ENCODE peak calls at places on chromosomes 6 and 20, in five cellular contexts. T, R, P, I and Z are unnamed samples.

GRCh38 chr6:52457096-52457495 is 37.0 kb downstream of the EFHC1 start:
- DNase-seq in R (no peak), I (peak; percentile 21), T (no peak), P (no peak), Z (no peak)

GRCh38 chr6:127186889-127187288 is 68.4 kb downstream of the RSPO3 start:
- DNase-seq in P (peak; percentile 71), I (peak; percentile 24), T (peak; percentile 54), R (peak; percentile 24), Z (peak; percentile 87)

GRCh38 chr20:5119143-5119434 is 669 bp downstream of the PCNA start:
- DNase-seq in R (no peak), P (no peak), T (no peak), I (no peak), Z (no peak)

GRCh38 chr6:152399409-152399808 is 237.8 kb downstream of the SYNE1 start:
- DNase-seq in R (no peak), P (no peak), I (no peak), T (no peak), Z (no peak)

GRCh38 chr6:91653954-91654843 is 1067.3 kb upstream of the MAP3K7 start:
- DNase-seq in T (no peak), P (peak; percentile 47), R (no peak), I (no peak), Z (no peak)

GRCh38 chr6:157981395-157982296 is at the start of gene SYNJ2:
- DNase-seq in T (peak; percentile 72), R (peak; percentile 91), P (peak; percentile 91), I (peak; percentile 78), Z (peak; percentile 73)

GRCh38 chr6:154614101-154614500 is 103.6 kb upstream of the CNKSR3 start:
- DNase-seq in T (no peak), R (no peak), I (peak; percentile 20), P (no peak), Z (no peak)

GRCh38 chr20:36201198-36201597 is 35.1 kb upstream of the AAR2 start:
- DNase-seq in T (no peak), R (no peak), I (no peak), P (no peak), Z (no peak)

GRCh38 chr6:83615025-83615999 is 93.6 kb downstream of the SNAP91 start:
- DNase-seq in R (peak; percentile 53), P (peak; percentile 80), T (peak; percentile 42), I (peak; percentile 12), Z (peak; percentile 72)

GRCh38 chr6:48893048-48893447 is 570.0 kb downstream of the MMUT start:
- DNase-seq in R (no peak), P (no peak), I (no peak), T (peak; percentile 22), Z (no peak)

GRCh38 chr20:62365814-62366369 is 1.2 kb downstream of the LAMA5 start:
- DNase-seq in R (peak; percentile 84), P (peak; percentile 67), I (peak; percentile 75), T (peak; percentile 91), Z (peak; percentile 60)

GRCh38 chr6:111604259-111605099 is 1.2 kb downstream of the TRAF3IP2 start:
- DNase-seq in I (peak; percentile 80), P (peak; percentile 57), R (peak; percentile 51), T (peak; percentile 26), Z (peak; percentile 68)

GRCh38 chr6:111605100-111605748 is 454 bp downstream of the TRAF3IP2 start:
- DNase-seq in R (peak; percentile 72), I (peak; percentile 54), T (peak; percentile 44), P (peak; percentile 83), Z (peak; percentile 85)

GRCh38 chr6:111607279-111607678 is 1.6 kb upstream of the TRAF3IP2 start:
- DNase-seq in T (no peak), I (no peak), R (no peak), P (no peak), Z (no peak)

GRCh38 chr6:111603648-111604047 is 2.0 kb downstream of the TRAF3IP2 start:
- DNase-seq in T (no peak), I (no peak), R (no peak), P (no peak), Z (no peak)

DNA sequence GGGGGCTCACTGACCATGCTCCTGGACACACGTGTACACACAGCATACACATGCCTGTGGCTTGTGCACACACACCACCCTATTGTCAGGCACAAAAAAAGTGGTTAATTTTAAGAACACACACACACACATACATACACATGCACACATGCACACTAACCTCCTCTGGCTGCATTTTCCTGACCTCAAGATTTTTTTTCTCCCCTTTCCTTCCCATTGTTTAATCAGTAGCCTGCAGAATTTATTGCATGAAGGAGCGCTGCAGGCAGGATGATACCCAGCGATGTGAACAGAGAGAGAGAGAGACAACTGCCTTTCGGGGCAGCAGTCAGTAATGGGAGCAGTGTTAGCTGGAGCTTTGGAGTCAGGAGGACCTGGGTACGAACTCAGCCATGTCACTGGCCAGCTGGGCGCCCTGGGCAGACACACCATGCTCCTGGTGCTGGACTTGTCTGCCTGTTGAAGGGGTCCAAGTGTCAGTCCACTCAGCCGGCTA is 990 bp upstream of the TRAF3IP2 start:
- DNase-seq in T (no peak), P (no peak), R (no peak), I (no peak), Z (peak; percentile 56)
- H2AFZ ChIP-seq in T (no peak overlapping the region), P (peak overlapping the region; percentile 67), R (peak overlapping the region; percentile 36), I (peak overlapping the region; percentile 57), Z (peak overlapping the region; percentile 60)

GRCh38 chr6:11495565-11496145 is 41.9 kb upstream of the TMEM170B start:
- DNase-seq in R (no peak), P (no peak), I (no peak), T (peak; percentile 21), Z (no peak)
- H2AFZ ChIP-seq in R (peak overlapping the region; percentile 2), P (peak overlapping the region; percentile 30), I (peak overlapping the region; percentile 12), T (peak overlapping the region; percentile 72), Z (no peak overlapping the region)

DNA sequence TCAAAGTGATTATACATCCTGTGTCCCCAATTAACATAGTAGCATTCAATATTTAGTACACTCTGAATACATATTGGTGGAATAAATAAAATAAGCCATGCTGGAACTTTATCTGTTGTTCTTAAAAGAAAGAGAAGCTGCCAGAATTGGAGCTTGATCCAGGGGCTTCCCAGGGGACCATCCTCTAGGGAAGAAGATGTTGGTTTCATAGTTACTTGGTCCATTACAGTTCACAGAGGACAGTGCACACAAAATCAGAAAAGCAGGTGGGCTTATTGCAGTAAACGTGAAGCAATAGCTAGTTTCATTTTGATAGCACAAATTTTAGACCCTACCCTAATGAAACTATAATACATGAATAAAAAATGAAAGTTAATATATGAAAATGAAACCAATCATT is 227.2 kb upstream of the MARCKS start:
- DNase-seq in R (no peak), I (no peak), T (no peak), P (no peak), Z (no peak)
- H2AFZ ChIP-seq in R (no peak overlapping the region), I (no peak overlapping the region), T (no peak overlapping the region), P (no peak overlapping the region), Z (no peak overlapping the region)

GRCh38 chr6:89008763-89009374 is 45.5 kb upstream of the RNGTT start:
- DNase-seq in T (no peak), I (no peak), P (no peak), R (no peak), Z (no peak)
- H2AFZ ChIP-seq in T (no peak overlapping the region), I (no peak overlapping the region), P (peak overlapping the region; percentile 82), R (no peak overlapping the region), Z (no peak overlapping the region)

DNA sequence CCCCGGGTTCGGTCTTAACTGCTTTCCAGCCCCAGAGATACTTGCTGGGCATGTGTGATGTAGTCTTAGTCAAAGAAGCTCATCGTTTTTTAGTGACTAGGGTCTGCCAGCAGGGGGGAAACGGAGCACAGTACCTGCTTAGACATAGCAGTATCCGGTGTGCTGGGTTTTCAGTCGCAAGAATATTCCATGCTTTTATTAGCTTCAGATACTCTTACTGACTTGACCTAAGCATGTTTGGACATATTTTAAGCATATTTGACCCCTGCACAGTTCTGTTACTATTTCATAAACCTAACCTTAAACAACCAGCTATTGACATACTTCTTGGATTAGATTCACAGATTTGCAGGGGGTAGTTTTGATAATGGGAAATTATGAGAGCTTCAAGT is 3.0 kb downstream of the E2F3 start:
- DNase-seq in P (peak; percentile 88), I (peak; percentile 74), T (peak; percentile 79), R (peak; percentile 85), Z (peak; percentile 90)
- H2AFZ ChIP-seq in P (no peak overlapping the region), I (peak overlapping the region; percentile 60), T (peak overlapping the region; percentile 65), R (peak overlapping the region; percentile 58), Z (no peak overlapping the region)

DNA sequence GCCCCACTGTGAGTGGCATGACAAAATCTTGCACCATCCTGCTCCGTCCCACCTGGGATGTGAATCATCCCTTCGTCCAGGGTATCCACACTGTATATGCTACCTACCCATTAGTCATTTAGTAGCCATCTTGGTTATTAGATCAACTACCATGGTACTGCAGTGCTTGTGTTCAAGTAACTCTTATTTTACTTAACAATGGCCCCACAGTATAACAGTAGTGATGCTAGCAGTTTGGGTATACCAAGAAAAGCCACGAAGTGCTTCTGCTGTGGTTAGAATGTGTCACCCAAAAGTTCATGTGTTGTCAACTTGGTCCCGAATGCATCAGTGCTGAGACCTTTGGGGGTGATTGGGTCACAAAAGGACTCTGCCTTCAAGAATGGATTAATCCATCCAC is 11.7 kb downstream of the OSER1 start:
- DNase-seq in P (no peak), I (no peak), T (no peak), R (no peak), Z (no peak)
- H2AFZ ChIP-seq in P (no peak overlapping the region), I (no peak overlapping the region), T (no peak overlapping the region), R (no peak overlapping the region), Z (no peak overlapping the region)

GRCh38 chr20:46649650-46649949 is 1.7 kb downstream of the SLC13A3 start:
- DNase-seq in I (no peak), P (no peak), T (no peak), R (no peak), Z (no peak)
- H2AFZ ChIP-seq in I (no peak overlapping the region), P (no peak overlapping the region), T (no peak overlapping the region), R (no peak overlapping the region), Z (no peak overlapping the region)

DNA sequence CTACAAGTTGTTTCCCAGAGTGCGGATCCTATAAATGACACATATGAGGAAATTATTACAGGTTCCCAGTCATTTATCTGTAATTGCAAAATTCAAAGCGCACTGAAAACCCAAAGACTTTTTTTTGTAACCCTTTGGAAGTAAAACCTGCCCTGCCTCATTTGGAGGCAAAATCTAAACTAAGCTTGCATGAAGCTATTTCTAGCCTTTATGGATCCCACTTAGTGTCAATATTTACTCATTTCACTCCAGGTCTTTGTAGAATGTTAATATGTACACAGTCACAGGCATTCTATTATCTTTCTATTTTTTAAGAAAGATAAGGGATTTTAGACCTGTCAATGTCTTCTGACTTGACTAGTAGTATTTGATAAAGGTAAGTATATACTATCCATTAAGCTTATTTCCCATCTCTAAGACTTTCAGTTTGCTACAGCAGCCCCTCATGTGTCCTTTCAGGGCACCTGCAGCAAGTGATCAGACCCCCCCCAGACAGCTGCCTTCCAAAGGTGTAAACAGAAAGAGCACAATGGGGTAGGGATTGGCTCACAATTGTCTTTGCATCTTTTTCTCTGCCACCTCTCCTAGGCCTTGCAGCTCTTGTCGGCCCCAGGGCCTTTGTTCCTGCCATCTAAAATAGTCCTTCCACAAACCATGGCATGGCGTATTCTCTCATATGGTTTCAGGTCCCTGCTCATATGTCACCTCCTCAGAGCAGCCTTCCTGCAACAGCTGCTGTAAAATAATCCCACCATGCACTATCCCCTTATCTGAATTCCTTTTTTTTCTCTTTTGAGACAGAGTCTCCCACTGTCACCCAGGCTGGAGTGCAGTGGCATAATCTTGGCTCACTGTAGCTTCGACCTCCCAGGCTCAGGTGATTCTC is 1.3 kb upstream of the REPS1 start:
- DNase-seq in T (no peak), P (no peak), I (no peak), R (no peak), Z (no peak)
- H2AFZ ChIP-seq in T (peak overlapping the region; percentile 97), P (no peak overlapping the region), I (peak overlapping the region; percentile 4), R (peak overlapping the region; percentile 77), Z (no peak overlapping the region)